ENCODE peak calls at places on chromosomes 12 and 14, in five cellular contexts. E is MG63, N is lung, J is A549, W is kidney epithelial cell. R is an unnamed sample.
A peak's percentile ranks its signal among the peaks of the same experiment; 100 is the strongest.

GRCh38 chr12:123813349-123813748 is 51.2 kb downstream of the DNAH10 start:
- DNase-seq in J (no peak), N (no peak), E (peak; percentile 68), W (no peak), R (no peak)

GRCh38 chr12:5965950-5966383 is 20.9 kb upstream of the ANO2 start:
- DNase-seq in E (peak; percentile 61), N (no peak), J (peak; percentile 63), W (no peak), R (peak; percentile 15)

GRCh38 chr14:99673328-99674063 is 10.6 kb upstream of the CYP46A1 start:
- DNase-seq in E (no peak), J (no peak), W (no peak), N (no peak), R (no peak)

GRCh38 chr12:47348206-47348605 is 268.4 kb upstream of the AMIGO2 start:
- DNase-seq in E (no peak), J (no peak), W (no peak), N (no peak), R (no peak)

GRCh38 chr14:60662987-60663386 is 13.7 kb upstream of the SIX1 start:
- DNase-seq in W (no peak), E (no peak), J (no peak), N (no peak), R (no peak)

GRCh38 chr12:18861287-18861858 is 123.5 kb downstream of the CAPZA3 start:
- DNase-seq in E (no peak), J (peak; percentile 46), N (no peak), W (no peak), R (no peak)

GRCh38 chr12:55995366-55995765 is 1.7 kb upstream of the SUOX start:
- DNase-seq in N (no peak), W (no peak), J (no peak), E (no peak), R (no peak)

GRCh38 chr12:103571286-103571685 is 15.8 kb upstream of the STAB2 start:
- DNase-seq in E (no peak), W (no peak), N (no peak), J (no peak), R (no peak)

GRCh38 chr12:123958462-123958861 is 14.2 kb downstream of the CCDC92 start:
- DNase-seq in J (no peak), W (no peak), N (no peak), E (no peak), R (no peak)

GRCh38 chr14:97056086-97056485 is 258.9 kb downstream of the VRK1 start:
- DNase-seq in N (no peak), E (no peak), W (no peak), J (no peak), R (no peak)

GRCh38 chr14:100388137-100389050 is 65.3 kb downstream of the SLC25A47 start:
- DNase-seq in W (no peak), E (no peak), J (peak; percentile 27), N (no peak), R (no peak)

GRCh38 chr14:70289138-70289537 is 70.3 kb downstream of the COX16 start:
- DNase-seq in W (no peak), J (no peak), N (no peak), E (no peak), R (no peak)

GRCh38 chr14:68661226-68662225 is 131.3 kb downstream of the ZFP36L1 start:
- DNase-seq in N (no peak), W (no peak), E (no peak), J (no peak), R (no peak)

GRCh38 chr12:120367924-120368788 is 808 bp downstream of the MSI1 start:
- DNase-seq in W (no peak), J (no peak), E (no peak), N (no peak), R (no peak)

GRCh38 chr12:121388421-121388981 is 11.4 kb upstream of the RNF34 start:
- DNase-seq in J (peak; percentile 32), N (no peak), E (peak; percentile 63), W (peak; percentile 35), R (no peak)

GRCh38 chr14:88551936-88552565 is 2.8 kb downstream of the PTPN21 start:
- DNase-seq in W (no peak), E (peak; percentile 22), N (no peak), J (no peak), R (no peak)

GRCh38 chr14:59630281-59630963 is 53.8 kb upstream of the CCDC175 start:
- DNase-seq in J (no peak), W (no peak), E (peak; percentile 46), N (no peak), R (no peak)

GRCh38 chr14:104115131-104115600 is 23.2 kb upstream of the KIF26A start:
- DNase-seq in W (no peak), N (no peak), J (no peak), E (no peak), R (no peak)

GRCh38 chr14:67045440-67045839 is 143.8 kb upstream of the GARIN2 start:
- DNase-seq in E (no peak), J (no peak), W (no peak), N (no peak), R (no peak)

GRCh38 chr12:14256139-14256538 is 109.3 kb upstream of the ATF7IP start:
- DNase-seq in E (no peak), N (no peak), W (no peak), J (no peak), R (no peak)

GRCh38 chr12:130576286-130576933 is 139.7 kb downstream of the RIMBP2 start:
- DNase-seq in J (no peak), W (no peak), N (no peak), E (no peak), R (no peak)

GRCh38 chr14:22973217-22974032 is 8.9 kb downstream of the AJUBA start:
- DNase-seq in W (no peak), N (no peak), J (peak; percentile 79), E (no peak), R (no peak)

GRCh38 chr14:20415723-20416622 is 2.7 kb upstream of the TEP1 start:
- DNase-seq in E (no peak), N (no peak), J (peak; percentile 67), W (no peak), R (no peak)

GRCh38 chr12:32419520-32419960 is 20.2 kb downstream of the FGD4 start:
- DNase-seq in N (peak; percentile 48), W (no peak), J (no peak), E (peak; percentile 64), R (no peak)

GRCh38 chr12:68222336-68222735 is 3.3 kb downstream of the IL26 start:
- DNase-seq in E (no peak), J (no peak), N (no peak), W (no peak), R (no peak)
- H3K4me3 ChIP-seq in E (no peak overlapping the region), J (no peak overlapping the region), N (no peak overlapping the region), W (no peak overlapping the region), R (peak overlapping the region; percentile 6)

GRCh38 chr12:110502449-110502738 is 263 bp downstream of the RAD9B start:
- DNase-seq in J (no peak), E (no peak), W (no peak), N (no peak), R (no peak)
- H3K4me3 ChIP-seq in J (peak overlapping the region; percentile 80), E (peak overlapping the region; percentile 76), W (peak overlapping the region; percentile 21), N (no peak overlapping the region), R (peak overlapping the region; percentile 99)

GRCh38 chr14:34322940-34323418 is 139.1 kb downstream of the SPTSSA start:
- DNase-seq in E (peak; percentile 18), J (peak; percentile 69), W (no peak), N (peak; percentile 64), R (no peak)
- H3K4me3 ChIP-seq in E (no peak overlapping the region), J (no peak overlapping the region), W (no peak overlapping the region), N (no peak overlapping the region), R (no peak overlapping the region)

DNA sequence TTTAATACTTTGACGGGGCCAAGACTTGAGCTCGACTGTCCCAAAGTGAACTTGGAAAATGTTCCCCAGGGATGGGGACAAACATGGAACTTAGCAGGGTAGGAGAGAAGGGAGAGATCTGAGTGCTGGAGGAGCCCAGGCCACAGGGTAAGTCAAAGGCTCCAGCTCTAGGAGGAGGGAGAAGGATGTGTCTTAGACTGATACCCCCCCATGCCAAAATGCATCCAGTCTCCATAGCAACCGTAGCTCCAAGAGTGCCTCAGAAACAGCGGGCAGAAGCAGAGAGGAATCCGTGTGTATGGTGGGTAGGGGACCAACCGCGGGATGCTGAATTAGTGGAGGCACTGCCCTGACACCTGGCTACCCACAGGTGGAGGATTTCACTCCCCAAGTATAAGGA is 845 bp upstream of the AGAP2 start:
- DNase-seq in N (no peak), J (no peak), E (no peak), W (no peak), R (no peak)
- H3K4me3 ChIP-seq in N (no peak overlapping the region), J (no peak overlapping the region), E (no peak overlapping the region), W (no peak overlapping the region), R (no peak overlapping the region)

GRCh38 chr14:95537298-95538089 is 2.6 kb downstream of the GLRX5 start:
- DNase-seq in E (no peak), W (no peak), N (no peak), J (no peak), R (no peak)
- H3K4me3 ChIP-seq in E (no peak overlapping the region), W (no peak overlapping the region), N (no peak overlapping the region), J (no peak overlapping the region), R (peak overlapping the region; percentile 87)

DNA sequence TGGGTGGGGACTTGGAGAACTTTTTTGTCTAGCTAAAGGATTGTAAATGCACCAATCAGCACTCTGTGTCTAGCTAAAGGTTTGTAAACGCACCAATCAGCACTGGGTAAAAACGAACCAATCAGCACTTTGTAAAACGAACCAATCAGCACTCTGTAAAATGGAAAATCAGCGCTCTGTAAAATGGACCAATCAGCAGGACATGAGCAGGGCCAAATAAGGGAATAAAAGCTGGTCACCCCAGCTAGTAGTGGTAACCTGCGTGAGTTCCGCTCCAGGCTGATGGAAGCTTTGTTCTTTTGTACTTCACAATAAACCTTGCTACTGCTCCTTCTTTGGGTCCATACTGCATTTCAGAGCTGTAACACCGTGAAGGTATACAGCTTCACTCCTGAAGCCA is 1.6 kb upstream of the ACOT2 start:
- DNase-seq in W (no peak), E (no peak), N (no peak), J (no peak), R (no peak)
- H3K4me3 ChIP-seq in W (no peak overlapping the region), E (no peak overlapping the region), N (no peak overlapping the region), J (no peak overlapping the region), R (no peak overlapping the region)

GRCh38 chr12:126668961-126669360 is 1598.0 kb upstream of the TMEM132C start:
- DNase-seq in W (no peak), N (no peak), E (peak; percentile 45), J (no peak), R (no peak)
- H3K4me3 ChIP-seq in W (no peak overlapping the region), N (no peak overlapping the region), E (no peak overlapping the region), J (no peak overlapping the region), R (no peak overlapping the region)

R was measured in Panc1.